ENCODE peak calls at places on chromosome X, in seven cellular contexts. I is hepatocyte, C is right atrium auricular region, F is cardiac muscle cell, Y is lower lobe of right lung, K is OCI-LY7, B is heart right ventricle. S is an unnamed sample.

GRCh38 chrX:112259375-112259774 is 176.8 kb upstream of the TRPC5 start:
- DNase-seq in I (no peak), C (no peak), F (no peak), Y (no peak), K (no peak), B (no peak), S (no peak)

GRCh38 chrX:14529288-14529989 is at the start of gene GLRA2:
- DNase-seq in I (peak; percentile 58), C (no peak), F (peak; percentile 70), Y (no peak), K (no peak), B (no peak), S (no peak)

GRCh38 chrX:130772313-130773140 is 130.5 kb downstream of the ENOX2 start:
- DNase-seq in I (no peak), C (no peak), F (peak; percentile 50), Y (no peak), K (no peak), B (no peak), S (no peak)

GRCh38 chrX:46770817-46771163 is 11.9 kb upstream of the SLC9A7 start:
- DNase-seq in I (no peak), C (no peak), F (no peak), Y (no peak), K (no peak), B (no peak), S (no peak)

GRCh38 chrX:151714367-151714766 is 1.5 kb upstream of the FATE1 start:
- DNase-seq in I (no peak), C (no peak), F (no peak), Y (no peak), K (no peak), B (no peak), S (no peak)

GRCh38 chrX:63664741-63665140 is 120.3 kb downstream of the ARHGEF9 start:
- DNase-seq in I (no peak), C (no peak), F (no peak), Y (no peak), K (no peak), B (no peak), S (no peak)

GRCh38 chrX:34658316-34658715 is 1.2 kb upstream of the TMEM47 start:
- DNase-seq in I (no peak), C (no peak), F (no peak), Y (no peak), K (no peak), B (no peak), S (no peak)

GRCh38 chrX:124035657-124036056 is 74.2 kb downstream of the STAG2 start:
- DNase-seq in I (no peak), C (no peak), F (no peak), Y (no peak), K (no peak), B (no peak), S (no peak)

GRCh38 chrX:30248854-30249253 is 1.9 kb downstream of the MAGEB1 start:
- DNase-seq in I (no peak), C (no peak), F (no peak), Y (no peak), K (no peak), B (no peak), S (no peak)

GRCh38 chrX:80765226-80765625 is 44.5 kb downstream of the BRWD3 start:
- DNase-seq in I (no peak), C (no peak), F (no peak), Y (no peak), K (no peak), B (no peak), S (no peak)

GRCh38 chrX:20063716-20064351 is 52.9 kb downstream of the MAP7D2 start:
- DNase-seq in I (no peak), C (no peak), F (no peak), Y (no peak), K (peak; percentile 18), B (no peak), S (no peak)

GRCh38 chrX:1480082-1480785 is 27.5 kb upstream of the ASMTL start:
- DNase-seq in I (no peak), C (no peak), F (no peak), Y (no peak), K (no peak), B (no peak), S (peak; percentile 16)
- H3K27ac ChIP-seq in I (no peak overlapping the region), C (no peak overlapping the region), F (no peak overlapping the region), Y (no peak overlapping the region), K (peak overlapping the region; percentile 100), B (no peak overlapping the region), S (no peak overlapping the region)

DNA sequence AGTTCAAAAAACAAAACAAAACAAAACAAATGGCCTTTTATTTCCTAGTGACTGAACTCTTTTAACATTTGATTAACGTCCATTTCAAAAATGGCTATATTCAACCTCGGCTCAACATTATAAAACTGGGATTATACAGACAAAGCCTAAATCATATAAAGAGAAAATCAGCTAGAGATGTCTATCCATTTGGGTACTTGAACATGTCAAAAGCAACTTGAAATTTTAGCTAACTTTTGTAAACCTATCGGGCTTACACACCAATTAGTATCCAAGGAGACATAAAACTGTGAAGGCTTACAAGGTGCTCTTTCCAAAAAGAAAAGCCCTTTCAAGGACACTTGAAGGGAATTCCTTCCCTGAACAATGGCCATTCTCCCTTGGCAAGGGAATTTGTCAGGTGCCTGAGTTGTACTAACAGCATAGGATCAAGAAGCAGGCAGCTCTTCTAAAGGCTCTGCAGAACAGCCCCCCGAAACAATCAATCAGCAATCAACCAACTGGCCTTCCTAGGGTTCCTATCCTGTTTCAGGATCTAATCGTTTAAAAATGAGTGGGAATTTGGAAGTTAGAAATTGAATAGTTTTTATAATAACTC is 633.7 kb upstream of the HTR2C start:
- DNase-seq in I (no peak), C (no peak), F (no peak), Y (no peak), K (no peak), B (no peak), S (no peak)
- H3K36me3 ChIP-seq in I (no peaks in the 10 kb centered on the region), C (no peaks in the 10 kb centered on the region), F (no peaks in the 10 kb centered on the region), Y (no peaks in the 10 kb centered on the region), K (no peaks in the 10 kb centered on the region), B (no peaks in the 10 kb centered on the region), S (no peaks in the 10 kb centered on the region)

GRCh38 chrX:40087574-40088298 is 10.0 kb downstream of the BCOR start:
- DNase-seq in I (no peak), C (no peak), F (no peak), Y (no peak), K (no peak), B (no peak), S (peak; percentile 23)
- H3K27ac ChIP-seq in I (peak overlapping the region; percentile 82), C (no peak overlapping the region), F (no peak overlapping the region), Y (no peak overlapping the region), K (no peak overlapping the region), B (no peak overlapping the region), S (no peak overlapping the region)

DNA sequence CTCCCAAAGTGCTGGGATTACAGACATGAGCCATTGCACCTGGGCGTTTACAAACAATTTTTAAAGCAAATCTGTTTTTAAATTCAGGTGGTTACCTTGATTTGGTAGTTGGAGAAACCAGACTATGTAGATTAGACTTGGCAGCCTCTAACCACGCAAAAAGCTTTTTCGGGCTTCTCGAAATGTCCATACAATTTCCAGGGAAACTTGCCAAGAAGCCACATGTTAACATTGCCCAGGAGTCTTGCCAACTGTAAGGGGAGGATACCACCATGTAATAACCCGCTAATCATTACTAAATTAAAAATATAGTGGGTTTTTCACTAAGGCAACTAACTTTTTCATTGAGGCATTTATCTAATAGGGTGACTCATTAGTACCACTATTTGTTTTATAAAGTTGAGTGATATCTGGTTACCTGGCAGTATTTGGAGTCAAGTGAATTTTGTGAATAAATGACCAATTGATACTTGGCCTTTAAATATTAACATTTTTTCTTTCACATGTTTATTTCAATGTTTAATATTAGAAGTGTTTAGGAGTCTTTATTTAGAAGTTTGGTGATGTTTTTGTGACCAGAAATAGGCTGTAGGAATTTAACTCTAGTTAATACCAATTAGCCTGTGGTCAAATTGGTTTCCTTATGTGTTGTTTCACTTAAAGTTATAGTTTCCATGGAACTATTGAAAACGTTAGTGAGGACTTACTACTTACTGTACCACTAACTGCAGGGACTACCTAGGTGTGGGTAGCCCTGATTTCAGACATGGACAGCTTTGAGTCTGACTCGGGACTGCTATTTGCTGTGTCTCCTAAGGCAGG is 61.3 kb downstream of the CLDN34 start:
- DNase-seq in I (no peak), C (no peak), F (no peak), Y (no peak), K (no peak), B (no peak), S (no peak)
- H3K36me3 ChIP-seq in I (no peaks in the 10 kb centered on the region), C (no peaks in the 10 kb centered on the region), F (no peaks in the 10 kb centered on the region), Y (no peaks in the 10 kb centered on the region), K (no peaks in the 10 kb centered on the region), B (no peaks in the 10 kb centered on the region), S (no peaks in the 10 kb centered on the region)

GRCh38 chrX:103780701-103781402 is 4.2 kb downstream of the PLP1 start:
- DNase-seq in I (no peak), C (peak; percentile 42), F (no peak), Y (no peak), K (no peak), B (no peak), S (no peak)

GRCh38 chrX:103789004-103789403 is 12.4 kb downstream of the PLP1 start:
- DNase-seq in I (no peak), C (no peak), F (no peak), Y (no peak), K (peak; percentile 73), B (no peak), S (no peak)

GRCh38 chrX:103782640-103783039 is 6.0 kb downstream of the PLP1 start:
- DNase-seq in I (no peak), C (no peak), F (no peak), Y (no peak), K (no peak), B (no peak), S (no peak)

GRCh38 chrX:103779156-103779555 is 2.5 kb downstream of the PLP1 start:
- DNase-seq in I (no peak), C (peak; percentile 55), F (no peak), Y (no peak), K (no peak), B (no peak), S (no peak)

DNA sequence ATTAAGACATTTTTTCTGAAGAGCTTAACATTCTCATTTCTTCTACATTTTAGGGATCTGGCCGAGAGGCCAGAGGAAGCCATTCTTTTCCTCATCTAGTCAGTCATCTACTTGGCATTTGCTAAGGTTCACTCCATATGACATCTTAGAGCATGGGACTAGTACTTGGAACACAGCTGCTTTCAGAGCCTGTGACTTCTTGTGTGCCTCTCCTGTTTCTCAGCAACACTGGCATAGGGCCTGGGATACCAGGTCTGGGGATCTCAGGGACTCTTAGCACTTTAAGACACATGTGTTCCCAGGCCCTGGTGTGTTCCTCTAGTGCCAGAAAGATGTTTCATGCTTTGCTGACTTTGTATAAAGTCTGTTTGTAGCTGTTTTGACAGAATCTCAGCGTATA is 7.3 kb downstream of the PLP1 start:
- DNase-seq in I (no peak), C (no peak), F (no peak), Y (no peak), K (no peak), B (no peak), S (no peak)
- H3K27ac ChIP-seq in I (no peak overlapping the region), C (no peak overlapping the region), F (no peak overlapping the region), Y (no peak overlapping the region), K (no peak overlapping the region), B (no peak overlapping the region), S (no peak overlapping the region)